ENCODE peak calls at places on chromosomes 6 and 20, in eight cellular contexts. C is activated T-cell treated with anti-CD3 and anti-CD28 coated beads, Interleukin-2, amount 50 U/mL, for 4 hours; U is amniotic stem cell; J is AG08396; D is left lung; P is ELR; I is type B pancreatic cell; B is T-helper 17 cell. M is an unnamed sample.

GRCh38 chr6:92911301-92911700 is 508.1 kb downstream of the EPHA7 start:
- DNase-seq in C (no peak), U (no peak), J (no peak), B (no peak), I (no peak), D (no peak), P (no peak), M (no peak)

GRCh38 chr6:4610256-4610655 is 165.9 kb upstream of the CDYL start:
- DNase-seq in P (peak), U (no peak), B (no peak), I (no peak), J (peak), C (no peak), D (no peak), M (no peak)

GRCh38 chr6:108203189-108204119 is 37.6 kb downstream of the NR2E1 start:
- DNase-seq in P (no peak), U (no peak), D (no peak), B (no peak), J (no peak), I (no peak), C (no peak), M (no peak)

GRCh38 chr6:41557305-41557704 is 11.1 kb downstream of the FOXP4 start:
- DNase-seq in P (no peak), B (no peak), I (no peak), C (no peak), D (no peak), J (no peak), U (no peak), M (no peak)

GRCh38 chr20:63574156-63574828 is at the start of gene HELZ2:
- DNase-seq in C (peak), U (peak), I (no peak), J (peak), D (peak), P (peak), B (peak), M (peak)

GRCh38 chr6:169131356-169131755 is 122.3 kb downstream of the THBS2 start:
- DNase-seq in I (no peak), P (no peak), B (no peak), D (no peak), J (no peak), C (no peak), U (no peak), M (no peak)

GRCh38 chr20:44336086-44336485 is 757 bp upstream of the R3HDML start:
- DNase-seq in B (no peak), I (no peak), D (no peak), C (no peak), J (no peak), P (no peak), U (no peak), M (peak)

GRCh38 chr6:33189164-33189563 is 3.1 kb downstream of the COL11A2 start:
- DNase-seq in P (no peak), B (no peak), I (no peak), U (no peak), C (no peak), D (no peak), J (no peak), M (no peak)

GRCh38 chr6:35311390-35312075 is 13.9 kb downstream of the DEF6 start:
- DNase-seq in D (no peak), U (no peak), B (no peak), P (no peak), I (no peak), C (peak), J (no peak), M (no peak)

GRCh38 chr6:41360314-41360685 is 24.9 kb downstream of the NCR2 start:
- DNase-seq in D (no peak), B (no peak), U (no peak), P (no peak), I (no peak), C (no peak), J (no peak), M (no peak)

GRCh38 chr20:37347891-37348642 is 2.1 kb downstream of the SRC start:
- DNase-seq in D (peak), I (no peak), P (peak), C (no peak), J (no peak), U (no peak), B (no peak), M (no peak)

GRCh38 chr6:130776287-130776925 is 50.8 kb upstream of the SMLR1 start:
- DNase-seq in P (no peak), I (no peak), U (no peak), C (no peak), B (no peak), D (no peak), J (no peak), M (no peak)